ENCODE peak calls at places on chromosomes 16 and 17, in ten cellular contexts. One of them, this sample, is unnamed. For H3K4me1, the result is how much of the 10 kb centered on the place peaks cover.

GRCh38 chr17:59004338-59005111 is 102.2 kb downstream of the TRIM37 start:
- DNase-seq in uterus: peak
- DNase-seq in prostate gland: peak
- DNase-seq in A549: peak
- DNase-seq in ovary: peak
- DNase-seq in body of pancreas: peak
- DNase-seq in vagina: no peak
- DNase-seq in tibial nerve: peak
- DNase-seq in IMR-90: peak
- DNase-seq in heart left ventricle: peak
- DNase-seq in this sample: peak

GRCh38 chr16:69917739-69918138 is 33.4 kb upstream of the CLEC18A start:
- DNase-seq in uterus: peak
- DNase-seq in prostate gland: no peak
- DNase-seq in A549: peak
- DNase-seq in ovary: peak
- DNase-seq in body of pancreas: peak
- DNase-seq in vagina: no peak
- DNase-seq in tibial nerve: peak
- DNase-seq in IMR-90: peak
- DNase-seq in heart left ventricle: peak
- DNase-seq in this sample: peak

GRCh38 chr17:4304417-4305027 is 40.7 kb upstream of the ANKFY1 start:
- DNase-seq in uterus: peak
- DNase-seq in prostate gland: peak
- DNase-seq in A549: peak
- DNase-seq in ovary: no peak
- DNase-seq in body of pancreas: peak
- DNase-seq in vagina: no peak
- DNase-seq in tibial nerve: peak
- DNase-seq in IMR-90: peak
- DNase-seq in heart left ventricle: peak
- DNase-seq in this sample: no peak

GRCh38 chr17:40343126-40344119 is 21.1 kb downstream of the GJD3 start:
- DNase-seq in uterus: peak
- DNase-seq in prostate gland: no peak
- DNase-seq in A549: no peak
- DNase-seq in ovary: peak
- DNase-seq in body of pancreas: no peak
- DNase-seq in vagina: no peak
- DNase-seq in tibial nerve: no peak
- DNase-seq in IMR-90: no peak
- DNase-seq in heart left ventricle: peak
- DNase-seq in this sample: no peak

GRCh38 chr17:43550754-43551153 is 4.6 kb upstream of the ETV4 start:
- DNase-seq in uterus: no peak
- DNase-seq in prostate gland: no peak
- DNase-seq in A549: no peak
- DNase-seq in ovary: no peak
- DNase-seq in body of pancreas: no peak
- DNase-seq in vagina: no peak
- DNase-seq in tibial nerve: no peak
- DNase-seq in IMR-90: no peak
- DNase-seq in heart left ventricle: no peak
- DNase-seq in this sample: no peak

GRCh38 chr16:66619534-66620418 is 15.3 kb downstream of the CMTM3 start:
- DNase-seq in uterus: no peak
- DNase-seq in prostate gland: no peak
- DNase-seq in A549: no peak
- DNase-seq in ovary: no peak
- DNase-seq in body of pancreas: no peak
- DNase-seq in vagina: no peak
- DNase-seq in tibial nerve: no peak
- DNase-seq in IMR-90: peak
- DNase-seq in heart left ventricle: no peak
- DNase-seq in this sample: peak

GRCh38 chr17:41439375-41439774 is 1.4 kb downstream of the KRT38 start:
- DNase-seq in uterus: no peak
- DNase-seq in prostate gland: no peak
- DNase-seq in A549: no peak
- DNase-seq in ovary: no peak
- DNase-seq in body of pancreas: no peak
- DNase-seq in vagina: no peak
- DNase-seq in tibial nerve: no peak
- DNase-seq in IMR-90: peak
- DNase-seq in heart left ventricle: no peak
- DNase-seq in this sample: no peak

GRCh38 chr17:4881761-4882555 is 17.4 kb upstream of the C17orf107 start:
- DNase-seq in uterus: no peak
- DNase-seq in prostate gland: peak
- DNase-seq in A549: peak
- DNase-seq in ovary: peak
- DNase-seq in body of pancreas: peak
- DNase-seq in vagina: no peak
- DNase-seq in tibial nerve: no peak
- DNase-seq in IMR-90: peak
- DNase-seq in heart left ventricle: no peak
- DNase-seq in this sample: no peak

GRCh38 chr16:31869511-31870201 is 4.0 kb upstream of the ZNF267 start:
- DNase-seq in uterus: no peak
- DNase-seq in prostate gland: no peak
- DNase-seq in A549: no peak
- DNase-seq in ovary: no peak
- DNase-seq in body of pancreas: no peak
- DNase-seq in vagina: peak
- DNase-seq in tibial nerve: peak
- DNase-seq in IMR-90: peak
- DNase-seq in heart left ventricle: peak
- DNase-seq in this sample: peak

GRCh38 chr16:67666032-67666537 is 465 bp downstream of the ENKD1 start:
- DNase-seq in uterus: no peak
- DNase-seq in prostate gland: no peak
- DNase-seq in A549: no peak
- DNase-seq in ovary: peak
- DNase-seq in body of pancreas: peak
- DNase-seq in vagina: no peak
- DNase-seq in tibial nerve: no peak
- DNase-seq in IMR-90: no peak
- DNase-seq in heart left ventricle: no peak
- DNase-seq in this sample: no peak

GRCh38 chr16:81511371-81511770 is 66.8 kb downstream of the CMIP start:
- DNase-seq in uterus: no peak
- DNase-seq in prostate gland: no peak
- DNase-seq in A549: peak
- DNase-seq in ovary: no peak
- DNase-seq in body of pancreas: no peak
- DNase-seq in vagina: no peak
- DNase-seq in tibial nerve: no peak
- DNase-seq in IMR-90: peak
- DNase-seq in heart left ventricle: no peak
- DNase-seq in this sample: no peak

GRCh38 chr17:45227101-45227591 is 5.5 kb downstream of the FMNL1 start:
- DNase-seq in uterus: no peak
- DNase-seq in prostate gland: no peak
- DNase-seq in A549: no peak
- DNase-seq in ovary: no peak
- DNase-seq in body of pancreas: no peak
- DNase-seq in vagina: no peak
- DNase-seq in tibial nerve: no peak
- DNase-seq in IMR-90: no peak
- DNase-seq in heart left ventricle: no peak
- DNase-seq in this sample: no peak

GRCh38 chr17:45225051-45225700 is 3.5 kb downstream of the FMNL1 start:
- DNase-seq in uterus: no peak
- DNase-seq in prostate gland: no peak
- DNase-seq in A549: peak
- DNase-seq in ovary: no peak
- DNase-seq in body of pancreas: no peak
- DNase-seq in vagina: no peak
- DNase-seq in tibial nerve: no peak
- DNase-seq in IMR-90: no peak
- DNase-seq in heart left ventricle: no peak
- DNase-seq in this sample: no peak

GRCh38 chr17:45226620-45227019 is 4.9 kb downstream of the FMNL1 start:
- DNase-seq in uterus: no peak
- DNase-seq in prostate gland: no peak
- DNase-seq in A549: no peak
- DNase-seq in ovary: no peak
- DNase-seq in body of pancreas: no peak
- DNase-seq in vagina: no peak
- DNase-seq in tibial nerve: no peak
- DNase-seq in IMR-90: no peak
- DNase-seq in heart left ventricle: no peak
- DNase-seq in this sample: no peak

GRCh38 chr17:45224671-45225050 is 3.0 kb downstream of the FMNL1 start:
- DNase-seq in uterus: no peak
- DNase-seq in prostate gland: no peak
- DNase-seq in A549: no peak
- DNase-seq in ovary: no peak
- DNase-seq in body of pancreas: no peak
- DNase-seq in vagina: no peak
- DNase-seq in tibial nerve: no peak
- DNase-seq in IMR-90: no peak
- DNase-seq in heart left ventricle: no peak
- DNase-seq in this sample: no peak

GRCh38 chr17:45225964-45226530 is 4.4 kb downstream of the FMNL1 start:
- DNase-seq in uterus: peak
- DNase-seq in prostate gland: no peak
- DNase-seq in A549: peak
- DNase-seq in ovary: no peak
- DNase-seq in body of pancreas: peak
- DNase-seq in vagina: no peak
- DNase-seq in tibial nerve: peak
- DNase-seq in IMR-90: no peak
- DNase-seq in heart left ventricle: peak
- DNase-seq in this sample: peak
- TF ChIP-seq POLR2A in uterus: no peak
- TF ChIP-seq POLR2A in prostate gland: no peak
- TF ChIP-seq POLR2A in A549: no peak
- TF ChIP-seq POLR2A in ovary: no peak
- TF ChIP-seq POLR2A in body of pancreas: no peak
- TF ChIP-seq POLR2A in vagina: no peak
- TF ChIP-seq POLR2A in tibial nerve: no peak
- TF ChIP-seq POLR2A in IMR-90: no peak
- TF ChIP-seq POLR2A in heart left ventricle: no peak
- TF ChIP-seq POLR2A in this sample: no peak

DNA sequence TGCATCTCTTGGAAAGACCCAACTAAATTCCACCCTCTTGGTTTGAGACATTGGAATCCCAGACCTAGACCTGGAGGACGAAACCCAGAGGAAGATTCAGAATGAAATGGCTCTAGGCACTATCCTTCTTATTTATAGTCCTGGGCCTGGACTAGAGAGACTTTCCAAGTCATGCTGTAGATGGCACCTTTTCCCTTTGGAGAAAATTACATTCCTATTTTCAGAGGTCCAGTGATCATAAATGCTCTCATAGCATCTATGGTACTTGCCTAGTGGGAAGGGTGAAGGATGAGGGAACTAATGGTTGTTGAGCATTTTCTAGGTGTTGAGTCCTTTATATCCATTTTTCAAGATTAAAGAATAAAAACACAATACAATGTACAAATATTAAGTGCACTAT is 37.1 kb downstream of the SPACA3 start:
- DNase-seq in uterus: no peak
- DNase-seq in prostate gland: no peak
- DNase-seq in A549: no peak
- DNase-seq in ovary: no peak
- DNase-seq in body of pancreas: no peak
- DNase-seq in vagina: no peak
- DNase-seq in tibial nerve: no peak
- DNase-seq in IMR-90: no peak
- DNase-seq in heart left ventricle: no peak
- DNase-seq in this sample: no peak
- H3K4me1 ChIP-seq in uterus: under half
- H3K4me1 ChIP-seq in prostate gland: under half
- H3K4me1 ChIP-seq in A549: under half
- H3K4me1 ChIP-seq in ovary: under half
- H3K4me1 ChIP-seq in body of pancreas: under half
- H3K4me1 ChIP-seq in vagina: under half
- H3K4me1 ChIP-seq in tibial nerve: under half
- H3K4me1 ChIP-seq in IMR-90: under half
- H3K4me1 ChIP-seq in heart left ventricle: under half
- H3K4me1 ChIP-seq in this sample: under half

GRCh38 chr16:84647830-84648594 is at the start of gene KLHL36:
- DNase-seq in uterus: peak
- DNase-seq in prostate gland: peak
- DNase-seq in A549: peak
- DNase-seq in ovary: peak
- DNase-seq in body of pancreas: peak
- DNase-seq in vagina: no peak
- DNase-seq in tibial nerve: peak
- DNase-seq in IMR-90: no peak
- DNase-seq in heart left ventricle: peak
- DNase-seq in this sample: no peak
- H3K4me3 ChIP-seq in uterus: peak
- H3K4me3 ChIP-seq in prostate gland: peak
- H3K4me3 ChIP-seq in A549: peak
- H3K4me3 ChIP-seq in ovary: peak
- H3K4me3 ChIP-seq in body of pancreas: peak
- H3K4me3 ChIP-seq in vagina: peak
- H3K4me3 ChIP-seq in tibial nerve: peak
- H3K4me3 ChIP-seq in IMR-90: peak
- H3K4me3 ChIP-seq in heart left ventricle: peak
- H3K4me3 ChIP-seq in this sample: peak

GRCh38 chr16:79651363-79651762 is 50.8 kb upstream of the MAF start:
- DNase-seq in uterus: peak
- DNase-seq in prostate gland: peak
- DNase-seq in A549: peak
- DNase-seq in ovary: peak
- DNase-seq in body of pancreas: no peak
- DNase-seq in vagina: no peak
- DNase-seq in tibial nerve: peak
- DNase-seq in IMR-90: peak
- DNase-seq in heart left ventricle: no peak
- DNase-seq in this sample: no peak
- TF ChIP-seq POLR2A in uterus: no peak
- TF ChIP-seq POLR2A in prostate gland: no peak
- TF ChIP-seq POLR2A in A549: no peak
- TF ChIP-seq POLR2A in ovary: no peak
- TF ChIP-seq POLR2A in body of pancreas: no peak
- TF ChIP-seq POLR2A in vagina: no peak
- TF ChIP-seq POLR2A in tibial nerve: no peak
- TF ChIP-seq POLR2A in IMR-90: no peak
- TF ChIP-seq POLR2A in heart left ventricle: no peak
- TF ChIP-seq POLR2A in this sample: no peak

GRCh38 chr17:81022371-81022729 is 12.6 kb upstream of the BAIAP2 start:
- DNase-seq in uterus: no peak
- DNase-seq in prostate gland: no peak
- DNase-seq in A549: no peak
- DNase-seq in ovary: no peak
- DNase-seq in body of pancreas: no peak
- DNase-seq in vagina: no peak
- DNase-seq in tibial nerve: no peak
- DNase-seq in IMR-90: no peak
- DNase-seq in heart left ventricle: no peak
- DNase-seq in this sample: no peak
- H3K4me1 ChIP-seq in uterus: under half
- H3K4me1 ChIP-seq in prostate gland: under half
- H3K4me1 ChIP-seq in A549: under half
- H3K4me1 ChIP-seq in ovary: under half
- H3K4me1 ChIP-seq in body of pancreas: under half
- H3K4me1 ChIP-seq in vagina: half or more
- H3K4me1 ChIP-seq in tibial nerve: half or more
- H3K4me1 ChIP-seq in IMR-90: under half
- H3K4me1 ChIP-seq in heart left ventricle: under half
- H3K4me1 ChIP-seq in this sample: half or more

GRCh38 chr17:50420419-50421112 is 5.5 kb upstream of the ACSF2 start:
- DNase-seq in uterus: no peak
- DNase-seq in prostate gland: no peak
- DNase-seq in A549: no peak
- DNase-seq in ovary: no peak
- DNase-seq in body of pancreas: no peak
- DNase-seq in vagina: no peak
- DNase-seq in tibial nerve: no peak
- DNase-seq in IMR-90: no peak
- DNase-seq in heart left ventricle: no peak
- DNase-seq in this sample: no peak
- H3K4me3 ChIP-seq in uterus: no peak
- H3K4me3 ChIP-seq in prostate gland: no peak
- H3K4me3 ChIP-seq in A549: no peak
- H3K4me3 ChIP-seq in ovary: no peak
- H3K4me3 ChIP-seq in body of pancreas: no peak
- H3K4me3 ChIP-seq in vagina: no peak
- H3K4me3 ChIP-seq in tibial nerve: no peak
- H3K4me3 ChIP-seq in IMR-90: no peak
- H3K4me3 ChIP-seq in heart left ventricle: no peak
- H3K4me3 ChIP-seq in this sample: no peak

This sample was measured in gastrocnemius medialis.